ENCODE peak calls at places on chromosomes 12 and 14, in nine cellular contexts. M, S, Q, J, Z, U, L, P and E are unnamed samples.

GRCh38 chr12:83161451-83161850 is 474.7 kb downstream of the TMTC2 start:
- DNase-seq in Q (peak; percentile 7), U (peak; percentile 29), P (no peak), Z (no peak), S (no peak), L (no peak), J (no peak), M (no peak), E (no peak)

GRCh38 chr12:24544368-24544767 is 404.5 kb downstream of the BCAT1 start:
- DNase-seq in M (no peak), U (no peak), Q (no peak), J (no peak), S (no peak), L (no peak), Z (no peak), P (no peak), E (no peak)

GRCh38 chr12:46260913-46261476 is 7.8 kb downstream of the SLC38A1 start:
- DNase-seq in J (no peak), M (no peak), P (no peak), S (no peak), Z (no peak), L (no peak), U (no peak), Q (no peak), E (no peak)

GRCh38 chr12:112978163-112979081 is at the start of gene OAS2:
- DNase-seq in L (peak; percentile 82), S (no peak), J (peak; percentile 15), Q (peak; percentile 96), M (peak; percentile 76), P (no peak), U (peak; percentile 58), Z (no peak), E (peak; percentile 16)

GRCh38 chr12:46892034-46892705 is 66.4 kb upstream of the SLC38A4 start:
- DNase-seq in Z (no peak), S (no peak), L (no peak), Q (no peak), M (no peak), U (no peak), P (no peak), J (no peak), E (no peak)

GRCh38 chr12:108063192-108063591 is 65.9 kb upstream of the WSCD2 start:
- DNase-seq in P (no peak), L (no peak), U (no peak), Z (no peak), J (no peak), M (no peak), S (no peak), Q (peak; percentile 18), E (no peak)

GRCh38 chr12:119693006-119693405 is 25.1 kb downstream of the PRKAB1 start:
- DNase-seq in Z (no peak), M (peak; percentile 99), Q (peak; percentile 92), L (peak; percentile 64), S (no peak), J (peak; percentile 88), U (peak; percentile 75), P (no peak), E (no peak)

GRCh38 chr12:54439521-54440255 is 20.6 kb upstream of the ITGA5 start:
- DNase-seq in J (no peak), Z (no peak), M (peak; percentile 65), P (no peak), L (no peak), Q (peak; percentile 75), U (peak; percentile 74), S (no peak), E (peak; percentile 27)

GRCh38 chr12:56160160-56160763 is 2.1 kb downstream of the MYL6 start:
- DNase-seq in S (no peak), M (no peak), L (no peak), U (no peak), Z (no peak), Q (peak; percentile 70), J (no peak), P (no peak), E (peak; percentile 58)

GRCh38 chr14:60093088-60093487 is 1.4 kb downstream of the PCNX4 start:
- DNase-seq in Q (no peak), S (no peak), P (no peak), M (no peak), L (no peak), U (no peak), Z (no peak), J (no peak), E (peak; percentile 33)

GRCh38 chr12:117577122-117577657 is 215.8 kb upstream of the NOS1 start:
- DNase-seq in M (no peak), S (no peak), U (no peak), Z (no peak), Q (no peak), L (no peak), J (no peak), P (no peak), E (no peak)

GRCh38 chr12:124553862-124554428 is 13.5 kb downstream of the NCOR2 start:
- DNase-seq in S (no peak), Q (no peak), J (no peak), P (no peak), U (no peak), L (no peak), Z (no peak), M (no peak), E (no peak)

GRCh38 chr14:78359581-78359980 is 189.4 kb downstream of the NRXN3 start:
- DNase-seq in Z (no peak), Q (no peak), U (no peak), P (no peak), M (no peak), L (no peak), S (no peak), J (no peak), E (no peak)

GRCh38 chr12:26963413-26963812 is 25.1 kb downstream of the FGFR1OP2 start:
- DNase-seq in L (no peak), Z (no peak), Q (no peak), U (no peak), J (no peak), M (no peak), S (no peak), P (no peak), E (no peak)

GRCh38 chr12:53096089-53096741 is 1.3 kb upstream of the IGFBP6 start:
- DNase-seq in P (no peak), U (peak; percentile 73), J (no peak), M (peak; percentile 84), L (peak; percentile 94), Z (no peak), Q (peak; percentile 78), S (no peak), E (peak; percentile 34)

GRCh38 chr14:32202468-32202865 is 602 bp downstream of the RNU6-8 start:
- DNase-seq in S (no peak), Z (no peak), J (no peak), U (no peak), M (no peak), L (no peak), Q (peak; percentile 30), P (no peak), E (peak; percentile 29)

GRCh38 chr12:22617630-22618029 is 7.3 kb upstream of the ETNK1 start:
- DNase-seq in U (no peak), J (no peak), Q (no peak), Z (no peak), M (no peak), P (no peak), L (no peak), S (no peak), E (no peak)

GRCh38 chr14:52313903-52314481 is at the start of gene PTGER2:
- DNase-seq in J (no peak), Z (peak; percentile 52), M (no peak), L (peak; percentile 88), P (peak; percentile 90), S (peak; percentile 51), U (peak; percentile 95), Q (peak; percentile 94), E (peak; percentile 87)

GRCh38 chr14:103066399-103066798 is 9.1 kb upstream of the CDC42BPB start:
- DNase-seq in J (no peak), S (no peak), U (no peak), L (no peak), Z (no peak), P (no peak), M (no peak), Q (no peak), E (no peak)

GRCh38 chr12:6235499-6235898 is 35.3 kb downstream of the CD9 start:
- DNase-seq in M (no peak), Z (no peak), L (no peak), P (no peak), S (no peak), J (no peak), Q (no peak), U (no peak), E (no peak)

GRCh38 chr14:93716410-93717221 is 71.7 kb downstream of the PRIMA1 start:
- DNase-seq in Z (no peak), S (no peak), J (no peak), U (no peak), Q (no peak), P (no peak), M (no peak), L (no peak), E (no peak)

GRCh38 chr12:8914716-8915526 is 612 bp downstream of the PHC1 start:
- DNase-seq in U (peak; percentile 59), L (peak; percentile 78), Z (peak; percentile 37), M (no peak), P (peak; percentile 27), J (peak; percentile 27), S (peak; percentile 69), Q (peak; percentile 57), E (peak; percentile 49)

GRCh38 chr12:2179953-2180736 is 127.4 kb downstream of the CACNA1C start:
- DNase-seq in U (peak; percentile 87), M (peak; percentile 88), P (no peak), S (no peak), Q (peak; percentile 96), Z (peak; percentile 82), L (peak; percentile 93), J (peak; percentile 88), E (peak; percentile 89)

GRCh38 chr12:71710276-71711125 is 24.6 kb downstream of the TMEM19 start:
- DNase-seq in P (no peak), M (peak; percentile 53), U (peak; percentile 71), L (no peak), Q (peak; percentile 92), S (no peak), Z (no peak), J (peak; percentile 55), E (peak; percentile 81)

GRCh38 chr12:106722854-106723253 is 51.6 kb upstream of the RIC8B start:
- DNase-seq in S (no peak), L (no peak), Z (no peak), U (no peak), P (no peak), M (no peak), Q (no peak), J (no peak), E (no peak)

GRCh38 chr12:64610660-64611429 is 550 bp downstream of the RASSF3 start:
- DNase-seq in U (peak; percentile 77), J (no peak), P (peak; percentile 38), Z (peak; percentile 11), L (peak; percentile 81), Q (peak; percentile 77), S (peak; percentile 52), M (no peak), E (peak; percentile 69)

GRCh38 chr14:25833341-25834121 is 764.3 kb downstream of the NOVA1 start:
- DNase-seq in U (no peak), Q (no peak), Z (peak; percentile 69), M (no peak), J (no peak), L (no peak), P (no peak), S (peak; percentile 31), E (no peak)

GRCh38 chr12:103786201-103786600 is 54.8 kb downstream of the NT5DC3 start:
- DNase-seq in L (no peak), U (no peak), Q (no peak), Z (no peak), S (no peak), P (no peak), M (no peak), J (no peak), E (no peak)

GRCh38 chr12:8953773-8954402 is 4.4 kb upstream of the M6PR start:
- DNase-seq in U (no peak), L (no peak), J (no peak), S (no peak), Z (no peak), Q (no peak), P (no peak), M (no peak), E (no peak)

GRCh38 chr12:122874081-122874480 is 21.8 kb downstream of the VPS37B start:
- DNase-seq in S (no peak), J (no peak), U (no peak), P (no peak), M (no peak), Z (no peak), L (peak; percentile 21), Q (no peak), E (no peak)

GRCh38 chr12:114412307-114412706 is 6.4 kb upstream of the TBX5 start:
- DNase-seq in Z (no peak), S (no peak), Q (peak; percentile 5), L (no peak), M (no peak), U (no peak), J (no peak), P (no peak), E (no peak)